ENCODE peak calls at places on chromosomes 2 and 18, in ten cellular contexts. C, V, N, F, P, G, L, U, K and W are unnamed samples. For H3K4me1, the result is how much of the 10 kb centered on the place peaks cover.

GRCh38 chr2:40435426-40436092 is 16.3 kb downstream of the SLC8A1 start:
- DNase-seq in P (peak), N (peak), K (no peak), C (no peak), L (no peak), V (no peak), F (no peak), U (no peak), G (no peak), W (no peak)

GRCh38 chr2:129895061-129895460 is 84.4 kb upstream of the RAB6C start:
- DNase-seq in C (no peak), P (no peak), G (no peak), V (no peak), U (no peak), K (no peak), F (no peak), N (no peak), L (no peak), W (no peak)

GRCh38 chr2:24015562-24016375 is 5.9 kb downstream of the MFSD2B start:
- DNase-seq in L (peak), K (no peak), G (peak), C (no peak), U (no peak), P (peak), F (no peak), N (no peak), V (no peak), W (no peak)

GRCh38 chr2:240831594-240832204 is 11.7 kb upstream of the KIF1A start:
- DNase-seq in F (no peak), G (no peak), V (no peak), P (no peak), U (no peak), L (no peak), N (peak), C (no peak), K (no peak), W (no peak)

GRCh38 chr2:43178602-43179542 is 47.5 kb downstream of the ZFP36L2 start:
- DNase-seq in C (no peak), N (peak), F (no peak), U (no peak), K (peak), P (peak), G (peak), L (peak), V (peak), W (peak)

GRCh38 chr2:240961878-240962277 is 36.5 kb upstream of the SNED1 start:
- DNase-seq in C (no peak), F (no peak), K (no peak), P (no peak), U (no peak), L (no peak), G (no peak), V (no peak), N (peak), W (no peak)

GRCh38 chr2:236179653-236180500 is 11.7 kb upstream of the GBX2 start:
- DNase-seq in P (peak), G (no peak), K (no peak), V (peak), L (no peak), F (peak), C (no peak), N (no peak), U (no peak), W (no peak)

GRCh38 chr2:130759906-130760753 is 4.8 kb downstream of the AMER3 start:
- DNase-seq in F (no peak), C (no peak), N (peak), L (no peak), K (no peak), P (peak), U (no peak), G (no peak), V (no peak), W (no peak)

GRCh38 chr2:192123847-192124246 is 70.9 kb downstream of the TMEFF2 start:
- DNase-seq in K (no peak), F (no peak), N (peak), L (no peak), U (no peak), C (no peak), V (no peak), P (no peak), G (no peak), W (no peak)

GRCh38 chr2:88753833-88754584 is 62.5 kb downstream of the RPIA start:
- DNase-seq in K (no peak), L (no peak), G (no peak), U (peak), V (peak), C (no peak), F (no peak), N (no peak), P (no peak), W (no peak)

GRCh38 chr18:43914017-43914416 is 636.7 kb upstream of the SYT4 start:
- DNase-seq in L (no peak), V (no peak), F (no peak), K (no peak), C (no peak), N (no peak), P (no peak), G (no peak), U (no peak), W (no peak)

GRCh38 chr2:63981702-63982103 is 37.5 kb downstream of the VPS54 start:
- DNase-seq in P (peak), G (no peak), K (no peak), V (no peak), L (no peak), N (no peak), C (no peak), U (no peak), F (no peak), W (no peak)

GRCh38 chr2:159151198-159152118 is 135.0 kb downstream of the WDSUB1 start:
- DNase-seq in N (no peak), L (no peak), C (no peak), V (no peak), G (no peak), K (peak), U (no peak), F (no peak), P (no peak), W (no peak)

GRCh38 chr2:180238729-180239128 is 231.6 kb upstream of the CWC22 start:
- DNase-seq in C (no peak), P (no peak), N (no peak), V (no peak), G (no peak), F (no peak), U (no peak), K (no peak), L (no peak), W (no peak)

GRCh38 chr2:118059919-118060478 is 28.3 kb upstream of the INSIG2 start:
- DNase-seq in L (no peak), U (no peak), G (no peak), N (no peak), F (no peak), P (peak), K (no peak), V (no peak), C (no peak), W (no peak)

GRCh38 chr2:201532686-201533304 is 81.3 kb downstream of the STRADB start:
- DNase-seq in K (no peak), G (no peak), F (no peak), V (no peak), N (no peak), U (no peak), C (no peak), L (no peak), P (peak), W (no peak)

GRCh38 chr2:25043241-25043867 is 1.5 kb downstream of the EFR3B start:
- DNase-seq in V (peak), F (peak), C (no peak), K (no peak), G (no peak), U (peak), N (no peak), P (peak), L (peak), W (no peak)

GRCh38 chr2:5690718-5691658 is 1.2 kb upstream of the SOX11 start:
- DNase-seq in C (no peak), U (no peak), P (no peak), L (peak), V (peak), K (no peak), N (no peak), F (peak), G (no peak), W (no peak)

GRCh38 chr2:8666581-8666980 is 15.3 kb upstream of the ID2 start:
- DNase-seq in V (no peak), G (no peak), P (no peak), U (no peak), C (no peak), F (no peak), K (no peak), L (no peak), N (no peak), W (no peak)

GRCh38 chr2:170252414-170252813 is 74.5 kb downstream of the MYO3B start:
- DNase-seq in C (no peak), P (no peak), L (no peak), U (no peak), K (no peak), V (no peak), G (no peak), N (no peak), F (no peak), W (no peak)
- H3K4me1 ChIP-seq in C (under half), P (under half), L (under half), U (under half), K (under half), V (under half), G (under half), N (under half), F (under half), W (under half)

DNA sequence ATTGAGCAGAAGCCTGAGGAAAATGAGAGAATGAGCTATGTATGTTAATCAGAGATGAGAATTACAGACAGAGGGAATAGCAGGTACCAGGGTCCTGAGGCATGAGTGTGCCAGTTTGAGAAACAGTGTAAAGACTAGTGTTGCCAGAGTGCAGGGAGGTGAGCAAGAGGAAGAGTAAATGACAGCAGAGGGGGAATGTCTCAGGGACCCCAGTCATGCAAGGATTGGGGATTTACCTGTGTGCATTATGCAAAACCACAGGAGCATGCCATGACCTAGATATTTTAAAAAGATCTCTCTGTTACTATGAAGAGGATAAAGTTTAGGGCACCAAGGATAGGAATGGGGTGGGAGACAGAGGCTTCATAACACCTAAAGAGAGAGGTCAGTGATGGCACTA is 72.1 kb downstream of the TTC32 start:
- DNase-seq in L (no peak), G (no peak), K (no peak), C (no peak), N (no peak), F (no peak), V (no peak), U (no peak), P (no peak), W (no peak)
- H3K4me1 ChIP-seq in L (under half), G (under half), K (under half), C (under half), N (under half), F (under half), V (under half), U (under half), P (under half), W (under half)

GRCh38 chr2:37554687-37555086 is 116.8 kb downstream of the CDC42EP3 start:
- DNase-seq in P (no peak), V (no peak), F (no peak), C (no peak), K (no peak), N (no peak), G (no peak), U (no peak), L (no peak), W (no peak)
- H3K4me1 ChIP-seq in P (under half), V (under half), F (under half), C (under half), K (under half), N (under half), G (under half), U (under half), L (under half), W (under half)

GRCh38 chr2:196159223-196159892 is 12.0 kb downstream of the STK17B start:
- DNase-seq in K (no peak), F (no peak), C (no peak), L (no peak), U (no peak), P (peak), V (no peak), G (no peak), N (no peak), W (no peak)
- H3K4me1 ChIP-seq in K (under half), F (under half), C (half or more), L (under half), U (half or more), P (under half), V (under half), G (under half), N (under half), W (under half)

GRCh38 chr18:12840382-12840781 is 43.7 kb downstream of the PTPN2 start:
- DNase-seq in N (no peak), U (no peak), V (no peak), F (no peak), G (no peak), K (no peak), L (no peak), P (no peak), C (no peak), W (no peak)
- H3K4me1 ChIP-seq in N (under half), U (half or more), V (under half), F (under half), G (under half), K (under half), L (under half), P (under half), C (half or more), W (under half)

DNA sequence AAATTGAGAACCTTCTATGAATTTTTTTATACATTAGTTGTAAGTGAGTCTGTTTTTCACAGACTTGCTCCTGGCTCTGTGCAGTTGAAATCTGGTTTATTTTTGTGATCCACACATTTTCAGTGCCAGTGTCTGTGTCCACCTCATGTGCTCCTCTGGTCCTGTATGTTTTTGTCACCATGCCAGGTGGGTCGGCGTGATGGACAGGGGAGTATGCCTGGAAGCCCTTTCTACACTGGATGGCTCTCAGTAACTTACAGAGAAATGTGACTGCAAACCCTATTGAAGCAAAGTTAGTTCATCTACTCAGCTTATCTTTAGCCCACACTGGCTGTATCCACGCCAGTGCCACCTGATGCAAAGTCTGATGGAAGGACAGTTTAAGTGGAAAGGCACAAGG is 4.2 kb downstream of the IMPA2 start:
- DNase-seq in V (no peak), N (no peak), L (no peak), C (no peak), K (no peak), P (no peak), F (no peak), U (no peak), G (no peak), W (no peak)
- H3K4me1 ChIP-seq in V (under half), N (under half), L (under half), C (under half), K (under half), P (under half), F (under half), U (under half), G (under half), W (half or more)